ENCODE peak calls at places on chromosomes 2 and 18, in ten cellular contexts. P is cardiac muscle cell; D is CD8-positive, alpha-beta T cell; Z is ovary; U is transverse colon; W is NT2/D1; Y is CD4-positive, alpha-beta memory T cell; X is aorta; E is heart right ventricle; J is hepatocyte. S is an unnamed sample. For H3K36me3 and H3K4me1, the result is how much of the 10 kb centered on the place peaks cover.

GRCh38 chr2:200509227-200509607 is 651 bp downstream of the KCTD18 start:
- DNase-seq in X (no peak), P (peak), E (peak), Y (no peak), J (peak), D (no peak), U (no peak), Z (no peak), W (no peak), S (no peak)

GRCh38 chr2:70775148-70775547 is 7.1 kb upstream of the ADD2 start:
- DNase-seq in Y (no peak), Z (no peak), D (no peak), U (no peak), W (no peak), P (no peak), X (no peak), E (no peak), J (no peak), S (no peak)

GRCh38 chr2:238696786-238697185 is 151.1 kb upstream of the TWIST2 start:
- DNase-seq in X (no peak), U (no peak), W (no peak), E (no peak), J (no peak), D (no peak), P (no peak), Y (no peak), Z (no peak), S (no peak)

GRCh38 chr2:238220892-238221521 is 17.5 kb upstream of the ILKAP start:
- DNase-seq in Y (no peak), Z (no peak), X (no peak), U (no peak), E (no peak), P (no peak), J (no peak), D (no peak), W (no peak), S (no peak)

GRCh38 chr2:11746807-11747459 is 501 bp downstream of the LPIN1 start:
- DNase-seq in W (no peak), P (peak), Z (no peak), U (no peak), E (no peak), X (no peak), Y (no peak), J (peak), D (no peak), S (peak)

GRCh38 chr2:16525265-16525887 is 140.3 kb downstream of the CYRIA start:
- DNase-seq in W (peak), Z (no peak), U (peak), J (peak), D (no peak), Y (no peak), X (no peak), E (no peak), P (no peak), S (peak)

GRCh38 chr2:105490204-105490603 is 91.4 kb upstream of the FHL2 start:
- DNase-seq in D (no peak), W (no peak), Y (no peak), E (no peak), X (no peak), U (no peak), J (no peak), P (no peak), Z (no peak), S (no peak)

GRCh38 chr18:66603941-66604627 is at the start of gene CDH19:
- DNase-seq in D (no peak), Z (no peak), Y (no peak), U (no peak), J (no peak), X (no peak), W (no peak), E (no peak), P (no peak), S (no peak)

GRCh38 chr2:33166287-33166881 is 219.6 kb downstream of the LTBP1 start:
- DNase-seq in J (no peak), D (no peak), U (no peak), Y (no peak), X (no peak), W (no peak), P (no peak), E (no peak), Z (no peak), S (no peak)

GRCh38 chr2:223674998-223675609 is 72.9 kb upstream of the SCG2 start:
- DNase-seq in E (no peak), P (no peak), W (no peak), D (no peak), J (peak), Y (no peak), Z (no peak), U (no peak), X (no peak), S (peak)

GRCh38 chr2:136134126-136134525 is 16.2 kb upstream of the CXCR4 start:
- DNase-seq in Y (peak), U (no peak), Z (no peak), X (no peak), P (no peak), D (no peak), W (no peak), E (no peak), J (no peak), S (no peak)

GRCh38 chr2:180442860-180443644 is 436.0 kb upstream of the CWC22 start:
- DNase-seq in E (no peak), J (no peak), W (no peak), Z (no peak), U (no peak), X (no peak), D (no peak), Y (no peak), P (no peak), S (no peak)

GRCh38 chr2:224887159-224887558 is 155.1 kb downstream of the DOCK10 start:
- DNase-seq in D (no peak), W (no peak), U (no peak), P (no peak), X (no peak), J (no peak), E (no peak), Y (no peak), Z (no peak), S (no peak)

GRCh38 chr2:236130349-236130998 is 37.7 kb downstream of the GBX2 start:
- DNase-seq in Z (no peak), X (no peak), W (no peak), J (no peak), D (no peak), U (no peak), E (no peak), P (no peak), Y (no peak), S (no peak)

GRCh38 chr2:174124171-174124570 is 124.2 kb downstream of the OLA1 start:
- DNase-seq in Y (no peak), D (no peak), P (peak), Z (no peak), U (no peak), E (no peak), J (no peak), X (no peak), W (peak), S (no peak)

GRCh38 chr18:78659748-78660147 is 319.9 kb upstream of the SALL3 start:
- DNase-seq in U (no peak), D (no peak), E (no peak), X (no peak), W (peak), Z (no peak), P (peak), J (peak), Y (no peak), S (peak)

GRCh38 chr18:23220355-23220754 is 85.1 kb downstream of the CABLES1 start:
- DNase-seq in P (no peak), E (no peak), X (no peak), Y (no peak), Z (no peak), W (no peak), J (no peak), U (no peak), D (no peak), S (no peak)
- H3K36me3 ChIP-seq in P (under half), E (under half), X (under half), Y (under half), Z (under half), W (under half), J (under half), U (under half), D (under half), S (under half)

GRCh38 chr18:58878640-58879039 is 14.0 kb downstream of the ZNF532 start:
- DNase-seq in E (no peak), Y (no peak), W (no peak), P (no peak), D (no peak), Z (no peak), X (no peak), U (no peak), J (no peak), S (no peak)

GRCh38 chr18:58882681-58883080 is 18.0 kb downstream of the ZNF532 start:
- DNase-seq in Y (no peak), P (no peak), E (no peak), D (no peak), Z (no peak), X (no peak), W (no peak), U (no peak), J (no peak), S (no peak)

GRCh38 chr18:58884694-58885093 is 20.0 kb downstream of the ZNF532 start:
- DNase-seq in U (no peak), D (no peak), X (no peak), Y (no peak), E (no peak), J (no peak), Z (no peak), P (no peak), W (no peak), S (no peak)

GRCh38 chr18:58882039-58882438 is 17.4 kb downstream of the ZNF532 start:
- DNase-seq in Y (no peak), U (no peak), D (no peak), P (no peak), X (no peak), Z (no peak), W (no peak), J (no peak), E (no peak), S (no peak)

GRCh38 chr18:58881469-58881868 is 16.8 kb downstream of the ZNF532 start:
- DNase-seq in Y (no peak), Z (no peak), J (no peak), X (no peak), P (no peak), W (no peak), U (no peak), E (no peak), D (no peak), S (no peak)
- H3K4me1 ChIP-seq in Y (under half), Z (under half), J (under half), X (under half), P (under half), W (under half), U (under half), E (under half), D (under half), S (under half)

DNA sequence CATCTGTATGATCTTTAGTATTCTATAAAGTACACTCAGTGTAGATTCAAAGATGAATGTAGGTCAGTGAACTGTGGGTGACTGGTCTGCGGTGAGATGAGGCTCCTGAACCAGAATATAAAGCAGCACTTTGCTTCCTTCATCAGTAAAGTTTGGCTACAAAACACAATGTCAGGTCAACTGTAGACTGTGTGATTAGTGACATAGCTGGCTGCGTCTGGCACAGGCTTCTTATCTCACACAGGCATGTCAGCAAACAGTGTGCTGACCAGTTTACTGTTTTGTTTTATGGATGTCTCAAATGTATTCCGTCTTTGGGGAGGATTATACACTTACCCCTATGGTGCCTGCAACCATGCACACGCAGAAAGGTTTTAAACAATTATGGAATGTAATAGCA is 87.1 kb downstream of the ZNF236 start:
- DNase-seq in Y (no peak), E (no peak), D (no peak), U (no peak), W (no peak), J (no peak), Z (no peak), X (no peak), P (no peak), S (no peak)
- H3K36me3 ChIP-seq in Y (half or more), E (under half), D (under half), U (under half), W (half or more), J (under half), Z (under half), X (under half), P (under half), S (half or more)

GRCh38 chr18:42228581-42228980 is 273.5 kb downstream of the PIK3C3 start:
- DNase-seq in E (no peak), U (no peak), Y (no peak), Z (no peak), J (no peak), D (no peak), W (no peak), X (no peak), P (no peak), S (no peak)
- H3K4me1 ChIP-seq in E (under half), U (under half), Y (under half), Z (under half), J (under half), D (under half), W (under half), X (under half), P (under half), S (under half)

GRCh38 chr2:36355890-36356198 is 266 bp downstream of the CRIM1 start:
- DNase-seq in Y (no peak), D (no peak), J (no peak), W (no peak), E (no peak), X (no peak), Z (no peak), P (no peak), U (no peak), S (no peak)
- H3K36me3 ChIP-seq in Y (under half), D (under half), J (under half), W (under half), E (under half), X (under half), Z (under half), P (under half), U (under half), S (under half)

GRCh38 chr18:48547456-48548403 is 8.9 kb downstream of the CTIF start:
- DNase-seq in D (no peak), W (no peak), U (no peak), P (no peak), E (no peak), X (no peak), Z (no peak), J (peak), Y (no peak), S (peak)

GRCh38 chr18:48548921-48549320 is 10.1 kb downstream of the CTIF start:
- DNase-seq in P (no peak), Z (no peak), U (no peak), Y (no peak), W (no peak), X (no peak), D (no peak), E (no peak), J (no peak), S (no peak)

GRCh38 chr18:48546411-48546810 is 7.6 kb downstream of the CTIF start:
- DNase-seq in E (no peak), W (no peak), U (no peak), Z (no peak), D (no peak), P (no peak), Y (no peak), J (peak), X (no peak), S (peak)

GRCh38 chr18:48550101-48550729 is 11.4 kb downstream of the CTIF start:
- DNase-seq in P (no peak), J (no peak), U (no peak), Y (no peak), E (no peak), Z (no peak), W (no peak), D (no peak), X (no peak), S (no peak)

DNA sequence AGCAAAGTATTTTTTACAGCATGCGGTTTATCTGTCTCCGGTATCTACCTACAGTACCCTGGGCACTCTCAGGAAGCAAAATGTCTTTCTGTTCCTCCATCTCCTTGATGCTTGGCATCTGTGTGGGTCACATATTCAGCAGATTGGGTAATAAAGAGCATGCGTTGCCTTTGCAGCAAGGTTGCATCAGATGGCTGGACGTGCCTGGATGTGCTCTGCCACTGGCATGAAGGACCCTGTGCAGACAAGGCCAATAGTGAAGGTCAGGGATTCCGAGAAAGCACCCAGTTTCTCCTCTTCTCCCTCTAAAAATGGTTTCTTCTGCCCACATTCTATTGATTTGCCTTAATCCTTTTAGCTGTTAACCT is 9.6 kb downstream of the CTIF start:
- DNase-seq in D (no peak), J (peak), Z (no peak), U (no peak), E (no peak), X (no peak), W (no peak), P (no peak), Y (no peak), S (no peak)
- H3K4me1 ChIP-seq in D (under half), J (under half), Z (under half), U (under half), E (half or more), X (under half), W (under half), P (under half), Y (under half), S (under half)

DNA sequence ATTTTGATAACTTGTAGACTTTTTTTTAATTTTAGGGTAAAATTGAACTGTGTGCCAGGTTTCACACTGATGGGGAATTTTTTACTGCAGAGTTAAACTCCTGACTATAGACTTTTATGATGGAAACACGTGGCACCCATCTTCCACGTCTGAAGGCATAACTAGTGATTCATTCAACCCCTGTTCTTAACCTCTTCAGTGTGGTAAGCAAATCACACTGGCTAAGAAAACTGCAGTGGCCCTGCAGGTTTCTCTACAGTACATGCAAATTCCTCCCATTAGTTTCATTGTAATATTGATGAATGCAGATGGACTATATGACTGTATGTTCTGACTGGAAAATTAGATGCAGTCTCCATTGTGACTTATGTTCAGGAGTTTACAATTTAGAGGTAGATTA is 47.2 kb downstream of the SMAD4 start:
- DNase-seq in E (no peak), Z (no peak), P (no peak), W (no peak), Y (no peak), U (no peak), X (no peak), D (no peak), J (no peak), S (no peak)
- H3K36me3 ChIP-seq in E (under half), Z (under half), P (under half), W (under half), Y (under half), U (under half), X (under half), D (under half), J (under half), S (under half)